ENCODE peak calls at places on chromosomes 11 and 22, in seven cellular contexts. A is foreskin fibroblast; I is activated CD4-positive, CD25-positive, alpha-beta regulatory T cell; D is CD4-positive, alpha-beta memory T cell; B is T-helper 2 cell; M is HEK293T; C is HCEC 1CT. N is an unnamed sample.

GRCh38 chr11:79011357-79011756 is 429.5 kb downstream of the TENM4 start:
- DNase-seq in M (no peak), D (no peak), B (no peak), A (no peak), C (no peak), I (no peak), N (no peak)

GRCh38 chr11:124569697-124570096 is at the start of gene OR8A1:
- DNase-seq in A (no peak), I (no peak), D (no peak), M (no peak), B (no peak), C (no peak), N (no peak)

GRCh38 chr11:118436639-118437045 is 350 bp downstream of the KMT2A start:
- DNase-seq in B (no peak), M (peak; percentile 27), A (no peak), I (peak; percentile 41), D (no peak), C (peak; percentile 13), N (no peak)

GRCh38 chr11:6655020-6655789 is 404 bp downstream of the DCHS1 start:
- DNase-seq in D (no peak), M (no peak), A (no peak), B (no peak), C (no peak), I (no peak), N (no peak)

GRCh38 chr11:94025695-94026394 is 4.7 kb downstream of the HEPHL1 start:
- DNase-seq in I (no peak), A (no peak), D (no peak), M (no peak), B (no peak), C (no peak), N (no peak)

GRCh38 chr11:107741044-107741823 is 29.4 kb upstream of the SLN start:
- DNase-seq in C (no peak), D (no peak), I (no peak), A (peak; percentile 10), M (peak; percentile 36), B (no peak), N (no peak)

GRCh38 chr11:72425053-72425980 is 9.0 kb downstream of the CLPB start:
- DNase-seq in I (no peak), C (no peak), D (no peak), A (no peak), B (no peak), M (no peak), N (no peak)

GRCh38 chr11:64850979-64851567 is 6.6 kb upstream of the CDC42BPG start:
- DNase-seq in I (no peak), C (no peak), M (no peak), A (peak; percentile 64), D (peak; percentile 52), B (peak; percentile 72), N (no peak)

GRCh38 chr11:65817312-65817814 is 16.4 kb upstream of the SNX32 start:
- DNase-seq in I (no peak), C (no peak), A (no peak), B (no peak), D (no peak), M (no peak), N (no peak)

GRCh38 chr11:70587095-70587389 is 188.7 kb downstream of the CTTN start:
- DNase-seq in B (no peak), D (no peak), A (peak; percentile 5), C (no peak), I (no peak), M (no peak), N (no peak)

GRCh38 chr11:36354221-36355003 is 58.3 kb downstream of the PRR5L start:
- DNase-seq in C (peak; percentile 10), B (no peak), I (no peak), M (no peak), D (no peak), A (peak; percentile 44), N (no peak)

GRCh38 chr22:17783773-17784480 is 9.7 kb upstream of the BID start:
- DNase-seq in A (no peak), B (no peak), C (no peak), D (no peak), M (no peak), I (no peak), N (no peak)

GRCh38 chr11:126929186-126930085 is 71.1 kb downstream of the KIRREL3 start:
- DNase-seq in C (no peak), A (no peak), I (no peak), M (no peak), B (no peak), D (no peak), N (no peak)

GRCh38 chr11:33094157-33094556 is 54.8 kb downstream of the TCP11L1 start:
- DNase-seq in B (no peak), A (no peak), C (no peak), D (no peak), I (no peak), M (no peak), N (no peak)

GRCh38 chr11:32439488-32440210 is 4.3 kb upstream of the WT1 start:
- DNase-seq in C (no peak), A (no peak), B (no peak), I (no peak), M (no peak), D (no peak), N (no peak)

GRCh38 chr11:18012314-18012905 is 437 bp downstream of the SERGEF start:
- DNase-seq in A (no peak), I (peak; percentile 9), B (peak; percentile 25), M (peak; percentile 31), C (no peak), D (peak; percentile 21), N (no peak)

GRCh38 chr22:21936151-21936778 is 16.4 kb downstream of the PPM1F start:
- DNase-seq in M (no peak), C (no peak), I (no peak), A (no peak), D (no peak), B (no peak), N (no peak)

GRCh38 chr11:120956710-120957500 is 67.0 kb upstream of the TBCEL start:
- DNase-seq in D (peak; percentile 4), I (no peak), B (no peak), M (no peak), A (no peak), C (no peak), N (no peak)

GRCh38 chr11:8773125-8773524 is 90.5 kb downstream of the RPL27A start:
- DNase-seq in I (no peak), M (no peak), C (no peak), A (no peak), D (no peak), B (no peak), N (no peak)

GRCh38 chr11:32082346-32082986 is 8.4 kb upstream of the RCN1 start:
- DNase-seq in C (no peak), A (no peak), B (no peak), I (no peak), D (no peak), M (no peak), N (no peak)

GRCh38 chr11:11550534-11550933 is 71.3 kb downstream of the GALNT18 start:
- DNase-seq in A (no peak), I (no peak), D (no peak), C (no peak), M (no peak), B (no peak), N (no peak)

GRCh38 chr22:32558681-32559355 is 84.2 kb downstream of the FBXO7 start:
- DNase-seq in D (no peak), C (no peak), A (peak; percentile 65), I (no peak), B (no peak), M (no peak), N (peak; percentile 73)

GRCh38 chr11:45148276-45148675 is 1.8 kb downstream of the PRDM11 start:
- DNase-seq in M (no peak), C (no peak), B (no peak), A (no peak), I (no peak), D (no peak), N (no peak)

GRCh38 chr11:66264893-66265292 is 3.5 kb upstream of the RAB1B start:
- DNase-seq in A (no peak), B (no peak), I (peak; percentile 27), M (peak; percentile 33), D (no peak), C (no peak), N (no peak)